ENCODE peak calls at places on chromosome 7, in five cellular contexts. C is endothelial cell of umbilical vein, G is K562, J is A549, T is HepG2. E is an unnamed sample.

GRCh38 chr7:38438938-38439337 is 165.5 kb upstream of the TARP start:
- DNase-seq in C (no peak), J (no peak), G (no peak), T (no peak), E (no peak)

GRCh38 chr7:33776791-33777190 is 128.5 kb upstream of the BMPER start:
- DNase-seq in J (no peak), C (peak), T (no peak), G (no peak), E (no peak)

GRCh38 chr7:134780166-134780853 is 876 bp downstream of the CALD1 start:
- DNase-seq in C (peak), J (no peak), G (no peak), T (no peak), E (no peak)

GRCh38 chr7:51251292-51251691 is 65.3 kb downstream of the COBL start:
- DNase-seq in C (no peak), J (no peak), G (no peak), T (no peak), E (no peak)

GRCh38 chr7:100827330-100828226 is at the start of gene EPHB4:
- DNase-seq in G (peak), T (peak), J (peak), C (peak), E (peak)

GRCh38 chr7:20229652-20230500 is 12.7 kb upstream of the MACC1 start:
- DNase-seq in T (no peak), J (peak), C (peak), G (no peak), E (peak)

GRCh38 chr7:151166629-151167196 is 781 bp downstream of the GBX1 start:
- DNase-seq in G (no peak), C (no peak), T (no peak), J (no peak), E (no peak)

GRCh38 chr7:80611353-80611752 is 27.1 kb upstream of the CD36 start:
- DNase-seq in J (peak), T (no peak), C (no peak), G (no peak), E (no peak)

GRCh38 chr7:94276797-94277196 is 117.9 kb upstream of the COL1A2 start:
- DNase-seq in J (peak), C (peak), G (no peak), T (no peak), E (peak)

GRCh38 chr7:115009736-115010435 is 88.0 kb downstream of the MDFIC start:
- DNase-seq in C (no peak), G (no peak), J (no peak), T (no peak), E (no peak)

GRCh38 chr7:116738378-116738777 is 66.4 kb downstream of the MET start:
- DNase-seq in G (no peak), J (no peak), C (peak), T (peak), E (no peak)

GRCh38 chr7:87190806-87191205 is 28.7 kb downstream of the TMEM243 start:
- DNase-seq in G (no peak), C (no peak), J (no peak), T (no peak), E (no peak)

GRCh38 chr7:116316838-116317612 is 106.7 kb downstream of the TES start:
- DNase-seq in G (no peak), T (peak), C (peak), J (peak), E (no peak)

GRCh38 chr7:2878306-2878705 is 34.2 kb upstream of the GNA12 start:
- DNase-seq in C (no peak), G (no peak), J (no peak), T (no peak), E (no peak)

GRCh38 chr7:149027055-149027454 is 1.2 kb downstream of the PDIA4 start:
- DNase-seq in C (no peak), J (no peak), G (no peak), T (no peak), E (no peak)

GRCh38 chr7:12812111-12812510 is 124.7 kb downstream of the ARL4A start:
- DNase-seq in C (no peak), T (no peak), J (no peak), G (no peak), E (no peak)

GRCh38 chr7:44587843-44588711 is 6.0 kb upstream of the TMED4 start:
- DNase-seq in G (no peak), J (peak), C (peak), T (peak), E (peak)

GRCh38 chr7:17142831-17143541 is 155.5 kb upstream of the AHR start:
- DNase-seq in J (no peak), C (peak), G (no peak), T (peak), E (peak)

GRCh38 chr7:97006146-97006950 is 995 bp downstream of the DLX6 start:
- DNase-seq in T (peak), G (no peak), J (peak), C (peak), E (peak)
- TF ChIP-seq MYC in T (no peak), G (no peak), J (no peak), C (no peak), E (no peak)

DNA sequence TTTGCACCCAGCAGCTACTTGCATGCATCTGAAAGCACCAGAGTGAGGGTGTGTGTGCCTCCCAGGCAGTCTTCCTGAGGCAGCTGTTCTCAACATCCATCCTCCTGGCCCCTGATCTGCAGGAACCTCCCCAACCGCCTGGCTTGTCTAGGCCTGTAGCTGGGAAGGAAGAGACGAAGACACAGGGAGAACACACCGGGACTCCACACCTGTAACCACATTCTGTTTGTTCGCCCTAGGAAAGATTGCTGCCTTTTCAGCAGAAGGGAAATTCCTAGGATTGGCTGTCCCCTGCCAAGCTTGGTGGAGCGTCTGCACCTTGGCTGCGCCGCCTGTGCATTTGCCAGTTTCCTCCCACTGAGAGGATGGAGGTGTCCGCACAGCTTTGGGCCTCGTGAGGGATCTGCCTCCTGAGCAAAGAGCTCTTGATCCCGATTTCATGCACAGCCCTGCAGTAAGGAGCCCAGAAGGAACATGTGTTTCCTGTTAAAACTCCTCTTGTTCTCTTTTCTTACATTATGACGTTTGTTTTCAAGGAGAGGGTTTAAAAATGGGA is 154.6 kb downstream of the TPST1 start:
- DNase-seq in J (no peak), T (no peak), G (no peak), C (no peak), E (no peak)
- TF ChIP-seq MYC in J (no peak), T (no peak), G (no peak), C (no peak), E (no peak)

GRCh38 chr7:113825832-113826231 is 93.0 kb downstream of the PPP1R3A start:
- DNase-seq in J (no peak), G (no peak), C (no peak), T (no peak), E (no peak)
- TF ChIP-seq MYC in J (no peak), G (no peak), C (no peak), T (no peak), E (no peak)

DNA sequence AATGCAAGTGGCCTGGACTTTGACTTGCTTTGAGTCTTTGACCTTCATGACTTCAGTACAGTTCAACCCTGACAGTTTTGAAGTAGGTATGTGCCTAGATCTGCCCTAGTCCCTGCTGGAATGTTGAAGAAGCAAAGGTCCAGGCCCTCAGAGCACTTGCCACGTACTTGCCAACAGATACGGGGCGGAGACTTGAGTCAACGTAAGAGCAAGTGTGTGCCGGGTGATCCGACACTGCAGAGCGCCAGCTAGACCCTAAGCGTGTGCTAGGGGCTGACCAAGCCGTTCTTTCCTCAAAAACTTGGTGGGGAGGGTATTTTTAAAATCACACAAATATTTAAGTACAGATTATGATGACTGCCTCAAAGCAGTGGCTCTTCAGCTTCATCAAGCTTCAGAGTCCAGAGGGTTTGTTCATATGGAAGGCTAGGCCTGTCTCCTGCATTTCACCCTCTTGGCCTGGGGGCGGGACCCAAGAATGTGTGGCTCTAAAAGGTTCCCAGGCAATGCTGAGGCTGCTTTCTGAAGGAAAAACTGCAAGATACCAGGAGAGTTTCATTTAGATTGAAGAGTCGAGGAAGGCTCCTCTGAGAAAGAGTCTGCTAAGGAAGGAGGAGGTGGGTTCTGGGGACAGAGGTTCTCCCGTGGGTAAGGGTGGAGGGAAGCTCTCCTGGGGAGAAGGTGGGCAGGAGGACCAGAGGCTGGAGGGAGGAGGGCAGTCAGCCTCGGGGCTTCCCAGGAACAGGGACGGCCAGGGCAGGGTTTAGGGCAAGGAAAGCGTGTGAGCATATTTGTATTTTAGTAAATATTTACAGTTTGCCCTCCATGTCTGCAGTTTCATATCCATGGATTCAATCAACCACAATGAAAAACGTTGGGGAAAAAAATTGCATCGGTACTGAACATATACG is 160.3 kb downstream of the EGFR start:
- DNase-seq in C (no peak), G (no peak), T (peak), J (no peak), E (no peak)
- TF ChIP-seq MYC in C (no peak), G (no peak), T (peak), J (no peak), E (no peak)

GRCh38 chr7:158583810-158584209 is 3.8 kb downstream of the PTPRN2 start:
- DNase-seq in T (no peak), C (no peak), J (no peak), G (no peak), E (no peak)
- TF ChIP-seq MYC in T (no peak), C (no peak), J (no peak), G (no peak), E (no peak)